ENCODE peak calls at places on chromosomes 16 and 17, in six cellular contexts. Y, X, H, S, D and U are unnamed samples.

GRCh38 chr17:46158323-46159296 is 34.6 kb downstream of the KANSL1 start:
- DNase-seq in X (no peak), D (no peak), H (no peak), S (peak), Y (no peak), U (no peak)

GRCh38 chr17:49338883-49339282 is 23.2 kb downstream of the ZNF652 start:
- DNase-seq in H (no peak), S (no peak), D (no peak), X (no peak), Y (no peak), U (no peak)

GRCh38 chr16:50273888-50274770 is 7.8 kb downstream of the ADCY7 start:
- DNase-seq in X (no peak), Y (peak), D (no peak), H (no peak), S (no peak), U (peak)

GRCh38 chr17:41404024-41404651 is 6.7 kb upstream of the KRT31 start:
- DNase-seq in D (no peak), Y (no peak), X (no peak), S (no peak), H (peak), U (no peak)

GRCh38 chr16:21618261-21618660 is 18.9 kb downstream of the METTL9 start:
- DNase-seq in Y (no peak), S (no peak), D (no peak), H (no peak), X (no peak), U (no peak)

GRCh38 chr16:84477661-84478060 is 26.8 kb downstream of the MEAK7 start:
- DNase-seq in X (no peak), H (no peak), D (no peak), Y (no peak), S (no peak), U (no peak)

GRCh38 chr17:74042744-74043486 is 160.6 kb upstream of the RPL38 start:
- DNase-seq in H (peak), D (no peak), S (no peak), Y (no peak), X (no peak), U (no peak)

GRCh38 chr17:55161935-55162555 is 102.7 kb upstream of the HLF start:
- DNase-seq in H (peak), D (no peak), X (no peak), S (no peak), Y (no peak), U (no peak)

GRCh38 chr16:19967561-19967960 is 82.9 kb upstream of the GPRC5B start:
- DNase-seq in H (no peak), X (no peak), D (no peak), Y (no peak), S (no peak), U (no peak)

GRCh38 chr17:42779942-42780815 is at the start of gene WNK4:
- DNase-seq in D (no peak), Y (peak), X (peak), S (no peak), H (peak), U (no peak)

GRCh38 chr17:55577687-55578086 is 66.4 kb upstream of the SMIM36 start:
- DNase-seq in H (no peak), X (no peak), S (no peak), D (no peak), Y (no peak), U (no peak)

GRCh38 chr16:84368327-84368996 is at the start of gene ATP2C2:
- DNase-seq in X (peak), D (no peak), Y (peak), H (no peak), S (peak), U (no peak)

DNA sequence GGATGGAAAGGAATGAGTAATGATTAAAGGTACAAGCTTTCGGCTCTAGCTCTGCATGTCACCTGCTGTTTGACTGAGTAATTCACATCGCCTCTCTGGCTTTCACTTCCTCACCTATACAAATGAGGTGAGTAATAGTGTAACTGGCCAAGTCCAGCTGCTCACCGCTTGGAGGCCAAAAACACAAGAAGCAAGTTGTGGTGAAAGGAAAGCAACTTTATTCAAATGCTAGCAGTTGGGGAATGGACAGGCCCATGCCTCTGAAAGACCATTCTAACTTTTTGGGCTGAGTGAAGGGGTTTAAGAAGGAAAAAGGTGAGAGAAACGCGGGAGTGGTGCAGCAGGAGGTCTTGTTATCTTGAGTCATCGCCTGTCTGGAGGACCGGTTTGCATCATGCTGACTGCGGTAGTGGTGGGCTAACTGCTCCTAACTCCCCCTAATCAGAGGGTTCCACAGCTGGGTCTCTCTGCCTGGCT is 45.7 kb upstream of the CSNK2A2 start:
- DNase-seq in Y (peak), D (no peak), H (no peak), X (peak), S (peak), U (no peak)
- TF ChIP-seq CTCF in Y (no peak), D (no peak), H (no peak), X (no peak), S (no peak), U (no peak)

GRCh38 chr17:59751955-59752413 is 44.5 kb downstream of the VMP1 start:
- DNase-seq in Y (no peak), D (no peak), H (no peak), X (no peak), S (no peak), U (no peak)

GRCh38 chr17:59745040-59745439 is 37.6 kb downstream of the VMP1 start:
- DNase-seq in X (no peak), Y (no peak), D (no peak), S (no peak), H (no peak), U (no peak)

GRCh38 chr17:59748591-59748990 is 41.1 kb downstream of the VMP1 start:
- DNase-seq in Y (no peak), H (no peak), X (no peak), S (no peak), D (no peak), U (no peak)

GRCh38 chr17:59743842-59744241 is 36.4 kb downstream of the VMP1 start:
- DNase-seq in Y (no peak), X (no peak), S (no peak), D (no peak), H (no peak), U (no peak)

GRCh38 chr17:59746849-59747445 is 39.5 kb downstream of the VMP1 start:
- DNase-seq in S (no peak), X (peak), H (peak), D (no peak), Y (no peak), U (no peak)
- TF ChIP-seq CTCF in S (peak), X (peak), H (peak), D (peak), Y (peak), U (peak)

GRCh38 chr16:55021595-55022475 is 91.2 kb downstream of the IRX5 start:
- DNase-seq in Y (peak), X (peak), S (no peak), D (no peak), H (peak), U (no peak)
- TF ChIP-seq CTCF in Y (no peak), X (peak), S (no peak), D (no peak), H (no peak), U (peak)

GRCh38 chr17:65797809-65798208 is 236.4 kb upstream of the AXIN2 start:
- DNase-seq in S (no peak), H (peak), Y (no peak), D (no peak), X (peak), U (no peak)
- TF ChIP-seq CTCF in S (no peak), H (peak), Y (no peak), D (no peak), X (peak), U (peak)

GRCh38 chr17:12035713-12036112 is 15.0 kb downstream of the MAP2K4 start:
- DNase-seq in D (no peak), Y (no peak), X (no peak), S (no peak), H (no peak), U (no peak)
- TF ChIP-seq CTCF in D (no peak), Y (no peak), X (no peak), S (no peak), H (no peak), U (no peak)

DNA sequence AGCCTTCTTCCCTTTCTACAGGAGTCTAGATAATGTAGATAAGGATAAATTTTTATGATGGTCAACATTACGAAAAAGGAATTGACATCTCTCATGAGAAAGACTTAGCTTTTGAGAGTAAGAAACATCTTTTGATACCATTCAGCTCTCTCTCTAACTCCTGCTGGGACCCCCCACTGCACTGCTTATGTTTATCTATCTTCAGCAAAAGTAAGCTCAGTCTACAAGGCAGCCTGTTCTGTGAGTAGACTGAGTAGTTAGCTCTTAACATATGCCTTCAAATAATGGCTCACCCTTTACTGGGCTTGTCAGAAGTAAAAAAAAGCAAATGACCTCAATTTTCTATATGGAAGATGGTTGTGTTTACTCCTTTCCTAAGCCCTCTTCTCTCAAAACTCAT is 372.2 kb upstream of the CDH11 start:
- DNase-seq in D (no peak), X (no peak), H (no peak), Y (no peak), S (no peak), U (no peak)
- TF ChIP-seq CTCF in D (no peak), X (no peak), H (no peak), Y (no peak), S (no peak), U (no peak)